ENCODE peak calls at places on chromosomes 7 and 10, in six cellular contexts. B, Z, U, O, M and N are unnamed samples.

GRCh38 chr7:114916261-114916892 is 5.5 kb upstream of the MDFIC start:
- DNase-seq in B (no peak), Z (no peak), U (no peak), O (no peak), M (no peak), N (no peak)

GRCh38 chr10:96565774-96566173 is 21.0 kb downstream of the TM9SF3 start:
- DNase-seq in B (no peak), Z (peak), U (no peak), O (no peak), M (peak), N (peak)

GRCh38 chr10:114624941-114625780 is 32.9 kb downstream of the ABLIM1 start:
- DNase-seq in B (no peak), Z (no peak), U (no peak), O (no peak), M (no peak), N (no peak)

GRCh38 chr7:2567663-2568238 is 9.0 kb downstream of the IQCE start:
- DNase-seq in B (no peak), Z (no peak), U (no peak), O (peak), M (no peak), N (no peak)

GRCh38 chr7:12244129-12244528 is 33.0 kb downstream of the TMEM106B start:
- DNase-seq in B (peak), Z (no peak), U (no peak), O (peak), M (no peak), N (peak)

GRCh38 chr10:29356931-29357330 is 68.1 kb downstream of the LYZL1 start:
- DNase-seq in B (no peak), Z (no peak), U (no peak), O (no peak), M (no peak), N (no peak)

GRCh38 chr7:37945336-37945735 is 24.9 kb downstream of the EPDR1 start:
- DNase-seq in B (no peak), Z (no peak), U (no peak), O (no peak), M (no peak), N (peak)

GRCh38 chr7:67593807-67594206 is 597.2 kb downstream of the TYW1 start:
- DNase-seq in B (no peak), Z (no peak), U (no peak), O (no peak), M (no peak), N (no peak)

GRCh38 chr10:3137958-3138726 is 34.4 kb downstream of the PITRM1 start:
- DNase-seq in B (peak), Z (no peak), U (no peak), O (no peak), M (no peak), N (no peak)

GRCh38 chr7:33841658-33842057 is 63.7 kb upstream of the BMPER start:
- DNase-seq in B (peak), Z (no peak), U (no peak), O (no peak), M (no peak), N (peak)

GRCh38 chr10:62005281-62005680 is 103.8 kb downstream of the ARID5B start:
- DNase-seq in B (no peak), Z (no peak), U (no peak), O (no peak), M (no peak), N (no peak)

GRCh38 chr7:41711283-41712064 is 8.6 kb upstream of the INHBA start:
- DNase-seq in B (peak), Z (no peak), U (no peak), O (peak), M (no peak), N (peak)

GRCh38 chr10:31659665-31660064 is 269.0 kb downstream of the ARHGAP12 start:
- DNase-seq in B (no peak), Z (no peak), U (no peak), O (no peak), M (no peak), N (no peak)

GRCh38 chr7:6160191-6160623 is 112.2 kb downstream of the CYTH3 start:
- DNase-seq in B (peak), Z (peak), U (peak), O (peak), M (no peak), N (peak)

GRCh38 chr10:90871279-90871760 is 454 bp upstream of the RPP30 start:
- DNase-seq in B (peak), Z (no peak), U (peak), O (no peak), M (no peak), N (peak)

GRCh38 chr7:53596230-53596629 is 560.8 kb downstream of the POM121L12 start:
- DNase-seq in B (no peak), Z (no peak), U (no peak), O (no peak), M (no peak), N (no peak)

GRCh38 chr10:117684673-117685211 is 142.2 kb downstream of the EMX2 start:
- DNase-seq in B (peak), Z (no peak), U (no peak), O (peak), M (no peak), N (peak)

GRCh38 chr7:148058092-148058491 is 532.5 kb upstream of the C7orf33 start:
- DNase-seq in B (no peak), Z (no peak), U (no peak), O (no peak), M (no peak), N (no peak)

GRCh38 chr7:9945131-9945530 is 1028.5 kb upstream of the PHF14 start:
- DNase-seq in B (no peak), Z (no peak), U (no peak), O (no peak), M (no peak), N (no peak)

GRCh38 chr10:13672505-13672904 is 85.7 kb downstream of the PRPF18 start:
- DNase-seq in B (peak), Z (no peak), U (no peak), O (no peak), M (no peak), N (peak)

GRCh38 chr7:73847941-73848723 is 5.8 kb upstream of the METTL27 start:
- DNase-seq in B (no peak), Z (no peak), U (no peak), O (no peak), M (no peak), N (no peak)

GRCh38 chr7:80259-81236 is 111.8 kb upstream of the FAM20C start:
- DNase-seq in B (peak), Z (no peak), U (no peak), O (no peak), M (no peak), N (no peak)

GRCh38 chr7:6530626-6531491 is 20.4 kb downstream of the GRID2IP start:
- DNase-seq in B (peak), Z (no peak), U (no peak), O (no peak), M (no peak), N (peak)

GRCh38 chr7:1290262-1291039 is 57.8 kb downstream of the UNCX start:
- DNase-seq in B (no peak), Z (no peak), U (no peak), O (peak), M (no peak), N (peak)

GRCh38 chr7:110347091-110347490 is 743.8 kb upstream of the LRRN3 start:
- DNase-seq in B (no peak), Z (no peak), U (no peak), O (no peak), M (no peak), N (no peak)

GRCh38 chr7:139563856-139564255 is 40.4 kb downstream of the CLEC2L start:
- DNase-seq in B (peak), Z (no peak), U (no peak), O (no peak), M (no peak), N (no peak)

GRCh38 chr7:32472015-32472414 is 18.2 kb downstream of the LSM5 start:
- DNase-seq in B (no peak), Z (no peak), U (no peak), O (no peak), M (no peak), N (no peak)

GRCh38 chr7:128831994-128832879 is 2.0 kb downstream of the FLNC start:
- DNase-seq in B (no peak), Z (no peak), U (no peak), O (no peak), M (no peak), N (peak)

GRCh38 chr7:156474241-156474743 is 166.3 kb upstream of the RNF32 start:
- DNase-seq in B (no peak), Z (no peak), U (no peak), O (no peak), M (no peak), N (no peak)

GRCh38 chr7:44541-44896 is 147.9 kb upstream of the FAM20C start:
- DNase-seq in B (peak), Z (no peak), U (no peak), O (peak), M (no peak), N (no peak)

GRCh38 chr10:106795619-106796018 is 368.9 kb downstream of the SORCS1 start:
- DNase-seq in B (no peak), Z (no peak), U (peak), O (no peak), M (no peak), N (peak)
- TF ChIP-seq CTCF in B (no peak), Z (no peak), U (peak), O (peak), M (no peak), N (peak)

GRCh38 chr10:98482096-98482495 is 35.4 kb upstream of the HPS1 start:
- DNase-seq in B (no peak), Z (no peak), U (no peak), O (no peak), M (no peak), N (no peak)
- TF ChIP-seq CTCF in B (no peak), Z (no peak), U (no peak), O (no peak), M (no peak), N (no peak)

GRCh38 chr10:132677905-132678298 is 108.0 kb downstream of the NKX6-2 start:
- DNase-seq in B (peak), Z (no peak), U (no peak), O (peak), M (no peak), N (no peak)
- TF ChIP-seq CTCF in B (no peak), Z (no peak), U (no peak), O (no peak), M (no peak), N (no peak)

DNA sequence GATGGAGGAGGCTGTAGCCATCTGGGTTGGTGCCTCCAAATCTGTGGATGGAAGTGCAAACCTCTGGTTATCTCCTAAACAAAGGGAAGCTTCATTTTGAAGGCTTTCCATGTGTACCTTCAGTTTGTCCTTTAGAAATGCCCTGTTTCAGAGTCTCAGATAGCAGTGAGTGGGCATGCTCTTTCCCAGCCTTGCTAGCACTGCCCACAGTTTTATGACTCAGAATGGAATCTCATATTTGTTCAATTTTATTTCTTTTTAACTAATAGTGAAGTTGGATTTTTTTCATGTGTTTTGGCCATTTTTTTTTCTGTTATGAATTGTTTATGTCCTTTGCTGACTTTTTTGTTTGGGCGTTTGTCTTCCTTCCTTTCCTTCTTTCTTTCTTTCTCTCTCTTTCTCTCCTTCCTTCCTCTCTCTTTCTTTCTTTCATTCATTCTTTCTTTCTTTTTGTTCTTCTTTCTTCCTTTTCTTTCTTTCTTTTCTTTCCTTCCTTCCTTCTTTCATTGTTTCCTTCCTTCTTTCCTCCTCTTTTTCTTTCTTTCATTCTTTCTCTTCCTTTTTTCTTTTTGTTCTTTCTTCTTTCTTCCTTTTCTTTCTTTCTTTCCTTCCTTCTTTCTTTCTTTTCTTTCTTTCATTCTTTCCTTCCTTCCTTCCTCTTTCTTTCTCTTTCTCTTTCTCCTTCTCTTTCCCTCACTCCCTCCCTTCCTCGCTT is 25.6 kb downstream of the PRF1 start:
- DNase-seq in B (no peak), Z (no peak), U (no peak), O (no peak), M (no peak), N (no peak)
- TF ChIP-seq CTCF in B (no peak), Z (no peak), U (no peak), O (no peak), M (no peak), N (no peak)

DNA sequence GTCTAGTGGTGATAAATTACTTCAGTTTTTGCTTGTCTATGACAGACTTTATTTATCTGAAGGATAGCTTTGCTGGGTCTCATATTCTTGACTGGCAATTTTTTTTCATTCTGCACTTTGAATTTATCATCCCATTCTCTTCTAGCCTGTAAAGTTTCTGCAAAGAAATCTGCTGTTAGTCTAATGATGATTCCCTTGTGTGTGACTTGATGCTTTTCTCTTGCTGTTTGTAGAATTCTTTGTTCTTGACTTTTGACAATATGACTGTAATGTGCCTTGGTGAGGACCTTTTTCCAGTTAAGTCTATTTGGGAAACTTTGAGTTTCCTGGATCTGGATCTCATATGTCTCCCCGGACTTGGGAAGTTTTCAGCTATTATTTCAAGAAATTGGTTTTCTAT is 59.3 kb upstream of the TMEM140 start:
- DNase-seq in B (no peak), Z (no peak), U (no peak), O (no peak), M (no peak), N (no peak)
- TF ChIP-seq CTCF in B (no peak), Z (no peak), U (no peak), O (no peak), M (no peak), N (no peak)

GRCh38 chr10:103806376-103807320 is 48.7 kb downstream of the SH3PXD2A start:
- DNase-seq in B (no peak), Z (no peak), U (no peak), O (no peak), M (no peak), N (no peak)
- TF ChIP-seq CTCF in B (no peak), Z (no peak), U (no peak), O (no peak), M (no peak), N (no peak)

DNA sequence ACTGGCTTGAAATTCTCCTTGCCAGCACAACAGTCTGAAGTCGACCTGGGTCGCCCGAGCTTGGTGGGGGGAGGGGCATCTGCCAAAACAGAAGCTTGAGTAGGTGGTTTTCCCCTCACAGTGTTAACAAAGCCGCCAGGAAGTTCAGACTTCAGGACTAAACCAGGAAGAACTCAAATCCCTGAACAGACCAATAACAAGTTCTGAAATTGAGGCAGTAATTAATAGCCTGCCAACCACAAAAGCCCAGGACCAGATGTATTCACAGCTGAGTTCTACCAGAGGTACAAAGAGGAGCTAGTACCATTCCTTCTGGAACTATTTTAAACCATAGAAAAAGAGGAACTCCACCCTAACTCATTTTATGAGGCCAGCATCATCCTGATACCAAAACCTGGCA is 45.3 kb downstream of the LRRC72 start:
- DNase-seq in B (no peak), Z (no peak), U (no peak), O (no peak), M (no peak), N (no peak)
- TF ChIP-seq CTCF in B (no peak), Z (no peak), U (no peak), O (no peak), M (no peak), N (no peak)

GRCh38 chr7:98619450-98620321 is 2.6 kb downstream of the NPTX2 start:
- DNase-seq in B (no peak), Z (no peak), U (no peak), O (no peak), M (no peak), N (no peak)
- TF ChIP-seq CTCF in B (no peak), Z (no peak), U (no peak), O (no peak), M (no peak), N (no peak)

DNA sequence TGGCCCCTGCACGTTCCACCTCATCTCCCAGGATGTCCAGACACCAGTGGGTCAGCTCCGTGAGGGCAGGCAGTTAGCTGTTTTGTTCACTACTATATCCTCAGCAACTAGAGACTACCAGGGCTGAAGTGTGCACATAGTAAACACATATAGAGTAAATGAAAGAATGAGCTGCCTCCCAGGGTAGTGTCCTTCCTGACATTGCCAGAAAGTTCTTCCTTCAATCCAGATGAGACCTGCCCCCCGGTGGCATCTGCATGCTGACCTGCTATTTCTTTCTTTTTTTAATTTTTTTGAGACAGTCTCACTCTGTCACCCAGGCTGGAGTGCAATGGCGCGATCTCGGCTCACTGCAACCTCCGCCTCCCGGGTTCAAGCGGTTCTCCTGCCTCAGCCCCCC is 14.0 kb upstream of the ARPC1A start:
- DNase-seq in B (no peak), Z (no peak), U (no peak), O (no peak), M (no peak), N (no peak)
- TF ChIP-seq CTCF in B (no peak), Z (no peak), U (no peak), O (no peak), M (no peak), N (no peak)

DNA sequence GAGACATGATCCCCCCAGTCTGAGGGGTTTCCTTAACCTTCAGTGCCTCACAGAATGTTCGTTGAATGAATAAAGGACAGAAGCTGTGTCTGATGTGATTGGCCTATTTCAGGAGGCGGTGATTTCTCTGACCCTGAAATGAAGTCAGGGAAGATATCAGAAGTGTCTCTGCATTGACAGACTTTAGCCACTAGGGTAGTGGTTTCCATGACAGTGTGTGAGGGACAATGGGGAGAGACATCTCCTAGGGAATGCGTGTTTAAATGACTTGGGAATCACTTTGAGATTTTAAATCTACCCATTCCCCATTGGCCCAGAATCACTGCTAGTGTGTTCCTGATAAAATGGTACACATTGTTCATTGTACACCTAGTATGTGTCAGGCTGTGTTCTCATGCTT is 132.0 kb downstream of the CFAP58 start:
- DNase-seq in B (no peak), Z (no peak), U (no peak), O (no peak), M (no peak), N (no peak)
- TF ChIP-seq CTCF in B (no peak), Z (peak), U (peak), O (no peak), M (peak), N (peak)